ENCODE peak calls at places on chromosomes 16 and 17, in eight cellular contexts. One of them, this sample, is unnamed.

GRCh38 chr17:35605753-35606152 is 18.6 kb downstream of the AP2B1 start:
- DNase-seq in upper lobe of right lung: no peak
- DNase-seq in left ventricle myocardium inferior: no peak
- DNase-seq in GM12864: no peak
- DNase-seq in retinal pigment epithelial cell: no peak
- DNase-seq in A549: no peak
- DNase-seq in mesendoderm: no peak
- DNase-seq in lower lobe of right lung: no peak
- DNase-seq in this sample: no peak

GRCh38 chr17:29982991-29983390 is 41.6 kb downstream of the EFCAB5 start:
- DNase-seq in left ventricle myocardium inferior: no peak
- DNase-seq in A549: no peak
- DNase-seq in GM12864: no peak
- DNase-seq in retinal pigment epithelial cell: no peak
- DNase-seq in upper lobe of right lung: no peak
- DNase-seq in mesendoderm: no peak
- DNase-seq in lower lobe of right lung: no peak
- DNase-seq in this sample: no peak

GRCh38 chr17:2883544-2884203 is 87.4 kb downstream of the RAP1GAP2 start:
- DNase-seq in mesendoderm: peak
- DNase-seq in upper lobe of right lung: no peak
- DNase-seq in retinal pigment epithelial cell: no peak
- DNase-seq in left ventricle myocardium inferior: peak
- DNase-seq in A549: peak
- DNase-seq in lower lobe of right lung: no peak
- DNase-seq in GM12864: no peak
- DNase-seq in this sample: no peak

GRCh38 chr16:47113130-47113529 is 30.6 kb downstream of the NETO2 start:
- DNase-seq in lower lobe of right lung: no peak
- DNase-seq in upper lobe of right lung: no peak
- DNase-seq in left ventricle myocardium inferior: no peak
- DNase-seq in GM12864: no peak
- DNase-seq in A549: no peak
- DNase-seq in mesendoderm: no peak
- DNase-seq in retinal pigment epithelial cell: no peak
- DNase-seq in this sample: no peak

GRCh38 chr17:80761421-80761871 is 216.8 kb downstream of the RPTOR start:
- DNase-seq in lower lobe of right lung: no peak
- DNase-seq in GM12864: no peak
- DNase-seq in A549: peak
- DNase-seq in left ventricle myocardium inferior: no peak
- DNase-seq in retinal pigment epithelial cell: no peak
- DNase-seq in upper lobe of right lung: no peak
- DNase-seq in mesendoderm: no peak
- DNase-seq in this sample: peak

GRCh38 chr17:50272711-50273653 is 1.3 kb upstream of the TMEM92 start:
- DNase-seq in upper lobe of right lung: peak
- DNase-seq in lower lobe of right lung: peak
- DNase-seq in GM12864: no peak
- DNase-seq in left ventricle myocardium inferior: peak
- DNase-seq in retinal pigment epithelial cell: no peak
- DNase-seq in mesendoderm: peak
- DNase-seq in A549: peak
- DNase-seq in this sample: no peak

GRCh38 chr17:36703860-36704266 is 102.5 kb downstream of the MRM1 start:
- DNase-seq in A549: peak
- DNase-seq in GM12864: no peak
- DNase-seq in mesendoderm: peak
- DNase-seq in lower lobe of right lung: peak
- DNase-seq in upper lobe of right lung: peak
- DNase-seq in left ventricle myocardium inferior: peak
- DNase-seq in retinal pigment epithelial cell: no peak
- DNase-seq in this sample: no peak

GRCh38 chr17:41456206-41456605 is 11.0 kb downstream of the KRT32 start:
- DNase-seq in mesendoderm: peak
- DNase-seq in GM12864: no peak
- DNase-seq in left ventricle myocardium inferior: no peak
- DNase-seq in upper lobe of right lung: no peak
- DNase-seq in A549: no peak
- DNase-seq in retinal pigment epithelial cell: no peak
- DNase-seq in lower lobe of right lung: no peak
- DNase-seq in this sample: no peak

GRCh38 chr16:16982614-16983013 is 488.1 kb downstream of the XYLT1 start:
- DNase-seq in left ventricle myocardium inferior: no peak
- DNase-seq in GM12864: no peak
- DNase-seq in lower lobe of right lung: no peak
- DNase-seq in A549: no peak
- DNase-seq in upper lobe of right lung: no peak
- DNase-seq in mesendoderm: no peak
- DNase-seq in retinal pigment epithelial cell: no peak
- DNase-seq in this sample: no peak

GRCh38 chr16:10862432-10862831 is 14.6 kb upstream of the CIITA start:
- DNase-seq in lower lobe of right lung: peak
- DNase-seq in mesendoderm: no peak
- DNase-seq in upper lobe of right lung: peak
- DNase-seq in GM12864: no peak
- DNase-seq in A549: no peak
- DNase-seq in retinal pigment epithelial cell: peak
- DNase-seq in left ventricle myocardium inferior: no peak
- DNase-seq in this sample: peak

GRCh38 chr16:67969286-67970039 is 1.0 kb upstream of the SLC12A4 start:
- DNase-seq in upper lobe of right lung: no peak
- DNase-seq in A549: no peak
- DNase-seq in left ventricle myocardium inferior: no peak
- DNase-seq in GM12864: no peak
- DNase-seq in retinal pigment epithelial cell: no peak
- DNase-seq in lower lobe of right lung: no peak
- DNase-seq in mesendoderm: peak
- DNase-seq in this sample: no peak

GRCh38 chr16:89293276-89294143 is 76.0 kb downstream of the ZNF778 start:
- DNase-seq in upper lobe of right lung: no peak
- DNase-seq in A549: no peak
- DNase-seq in retinal pigment epithelial cell: no peak
- DNase-seq in left ventricle myocardium inferior: no peak
- DNase-seq in lower lobe of right lung: no peak
- DNase-seq in mesendoderm: peak
- DNase-seq in GM12864: no peak
- DNase-seq in this sample: no peak

GRCh38 chr17:70261170-70261569 is 91.8 kb downstream of the KCNJ2 start:
- DNase-seq in lower lobe of right lung: no peak
- DNase-seq in A549: no peak
- DNase-seq in left ventricle myocardium inferior: no peak
- DNase-seq in mesendoderm: no peak
- DNase-seq in GM12864: no peak
- DNase-seq in upper lobe of right lung: no peak
- DNase-seq in retinal pigment epithelial cell: no peak
- DNase-seq in this sample: no peak

GRCh38 chr16:66121466-66121865 is 245.0 kb upstream of the CDH5 start:
- DNase-seq in upper lobe of right lung: no peak
- DNase-seq in left ventricle myocardium inferior: no peak
- DNase-seq in GM12864: no peak
- DNase-seq in retinal pigment epithelial cell: no peak
- DNase-seq in lower lobe of right lung: no peak
- DNase-seq in A549: no peak
- DNase-seq in mesendoderm: no peak
- DNase-seq in this sample: no peak

GRCh38 chr17:12730931-12731521 is 58.3 kb upstream of the ARHGAP44 start:
- DNase-seq in A549: peak
- DNase-seq in GM12864: no peak
- DNase-seq in mesendoderm: peak
- DNase-seq in upper lobe of right lung: peak
- DNase-seq in left ventricle myocardium inferior: peak
- DNase-seq in retinal pigment epithelial cell: no peak
- DNase-seq in lower lobe of right lung: peak
- DNase-seq in this sample: no peak

GRCh38 chr17:45578516-45579455 is 88.3 kb upstream of the PLEKHM1 start:
- DNase-seq in left ventricle myocardium inferior: no peak
- DNase-seq in retinal pigment epithelial cell: no peak
- DNase-seq in upper lobe of right lung: no peak
- DNase-seq in GM12864: no peak
- DNase-seq in lower lobe of right lung: no peak
- DNase-seq in mesendoderm: no peak
- DNase-seq in A549: no peak
- DNase-seq in this sample: no peak

GRCh38 chr17:45580914-45581313 is 90.4 kb upstream of the PLEKHM1 start:
- DNase-seq in left ventricle myocardium inferior: no peak
- DNase-seq in retinal pigment epithelial cell: no peak
- DNase-seq in GM12864: no peak
- DNase-seq in mesendoderm: no peak
- DNase-seq in A549: no peak
- DNase-seq in lower lobe of right lung: no peak
- DNase-seq in upper lobe of right lung: no peak
- DNase-seq in this sample: no peak

GRCh38 chr17:45579529-45580495 is 89.3 kb upstream of the PLEKHM1 start:
- DNase-seq in lower lobe of right lung: no peak
- DNase-seq in retinal pigment epithelial cell: no peak
- DNase-seq in mesendoderm: peak
- DNase-seq in upper lobe of right lung: no peak
- DNase-seq in A549: no peak
- DNase-seq in left ventricle myocardium inferior: no peak
- DNase-seq in GM12864: no peak
- DNase-seq in this sample: no peak

GRCh38 chr17:45575126-45575885 is 84.8 kb upstream of the PLEKHM1 start:
- DNase-seq in retinal pigment epithelial cell: no peak
- DNase-seq in upper lobe of right lung: no peak
- DNase-seq in lower lobe of right lung: no peak
- DNase-seq in GM12864: no peak
- DNase-seq in A549: no peak
- DNase-seq in mesendoderm: no peak
- DNase-seq in left ventricle myocardium inferior: no peak
- DNase-seq in this sample: no peak

GRCh38 chr17:45577571-45578279 is 87.2 kb upstream of the PLEKHM1 start:
- DNase-seq in A549: no peak
- DNase-seq in retinal pigment epithelial cell: no peak
- DNase-seq in left ventricle myocardium inferior: no peak
- DNase-seq in lower lobe of right lung: no peak
- DNase-seq in GM12864: no peak
- DNase-seq in upper lobe of right lung: no peak
- DNase-seq in mesendoderm: no peak
- DNase-seq in this sample: no peak
- H3K4me3 ChIP-seq in A549: no peak
- H3K4me3 ChIP-seq in retinal pigment epithelial cell: no peak
- H3K4me3 ChIP-seq in left ventricle myocardium inferior: no peak
- H3K4me3 ChIP-seq in lower lobe of right lung: no peak
- H3K4me3 ChIP-seq in GM12864: no peak
- H3K4me3 ChIP-seq in upper lobe of right lung: no peak
- H3K4me3 ChIP-seq in mesendoderm: no peak
- H3K4me3 ChIP-seq in this sample: no peak

GRCh38 chr17:79742589-79742918 is 11.8 kb downstream of the ENPP7 start:
- DNase-seq in retinal pigment epithelial cell: no peak
- DNase-seq in mesendoderm: no peak
- DNase-seq in GM12864: no peak
- DNase-seq in A549: no peak
- DNase-seq in left ventricle myocardium inferior: no peak
- DNase-seq in upper lobe of right lung: no peak
- DNase-seq in lower lobe of right lung: no peak
- DNase-seq in this sample: no peak
- H3K4me3 ChIP-seq in retinal pigment epithelial cell: no peak
- H3K4me3 ChIP-seq in mesendoderm: no peak
- H3K4me3 ChIP-seq in GM12864: no peak
- H3K4me3 ChIP-seq in A549: no peak
- H3K4me3 ChIP-seq in left ventricle myocardium inferior: no peak
- H3K4me3 ChIP-seq in upper lobe of right lung: no peak
- H3K4me3 ChIP-seq in lower lobe of right lung: no peak
- H3K4me3 ChIP-seq in this sample: no peak

GRCh38 chr17:48908853-48909394 is 717 bp downstream of the UBE2Z start:
- DNase-seq in left ventricle myocardium inferior: peak
- DNase-seq in mesendoderm: peak
- DNase-seq in GM12864: peak
- DNase-seq in lower lobe of right lung: peak
- DNase-seq in upper lobe of right lung: peak
- DNase-seq in A549: peak
- DNase-seq in retinal pigment epithelial cell: peak
- DNase-seq in this sample: no peak

GRCh38 chr17:48907713-48908046 is 527 bp upstream of the UBE2Z start:
- DNase-seq in lower lobe of right lung: no peak
- DNase-seq in A549: no peak
- DNase-seq in upper lobe of right lung: no peak
- DNase-seq in GM12864: no peak
- DNase-seq in mesendoderm: peak
- DNase-seq in retinal pigment epithelial cell: peak
- DNase-seq in left ventricle myocardium inferior: no peak
- DNase-seq in this sample: no peak

GRCh38 chr17:48908047-48908843 is at the start of gene UBE2Z:
- DNase-seq in A549: peak
- DNase-seq in lower lobe of right lung: peak
- DNase-seq in left ventricle myocardium inferior: peak
- DNase-seq in GM12864: peak
- DNase-seq in retinal pigment epithelial cell: peak
- DNase-seq in upper lobe of right lung: peak
- DNase-seq in mesendoderm: peak
- DNase-seq in this sample: no peak

GRCh38 chr17:48910370-48910769 is 2.2 kb downstream of the UBE2Z start:
- DNase-seq in mesendoderm: no peak
- DNase-seq in upper lobe of right lung: no peak
- DNase-seq in left ventricle myocardium inferior: no peak
- DNase-seq in A549: no peak
- DNase-seq in GM12864: no peak
- DNase-seq in retinal pigment epithelial cell: no peak
- DNase-seq in lower lobe of right lung: no peak
- DNase-seq in this sample: no peak

DNA sequence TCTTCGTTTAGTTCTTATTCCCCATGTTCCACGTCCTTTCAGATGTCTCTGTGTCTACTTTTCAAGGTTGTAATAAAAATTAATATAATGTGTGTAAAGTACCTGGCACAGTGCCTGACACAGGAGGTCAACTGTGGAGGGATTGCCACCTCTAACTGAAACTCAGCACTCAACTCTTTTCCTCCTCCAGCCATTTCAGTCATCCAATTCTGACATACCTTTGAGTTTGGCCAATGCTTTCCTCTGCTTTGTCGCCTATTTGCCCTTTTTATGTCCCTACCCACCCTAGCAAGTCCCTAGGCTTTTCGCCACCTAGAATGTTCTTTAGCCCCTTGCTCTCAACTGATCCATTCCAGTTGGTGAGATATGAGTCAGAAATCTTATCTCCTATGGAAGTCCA is 1.6 kb downstream of the UBE2Z start:
- DNase-seq in left ventricle myocardium inferior: no peak
- DNase-seq in GM12864: no peak
- DNase-seq in retinal pigment epithelial cell: no peak
- DNase-seq in lower lobe of right lung: no peak
- DNase-seq in upper lobe of right lung: no peak
- DNase-seq in mesendoderm: no peak
- DNase-seq in A549: no peak
- DNase-seq in this sample: no peak
- H3K4me3 ChIP-seq in left ventricle myocardium inferior: peak
- H3K4me3 ChIP-seq in GM12864: peak
- H3K4me3 ChIP-seq in retinal pigment epithelial cell: peak
- H3K4me3 ChIP-seq in lower lobe of right lung: peak
- H3K4me3 ChIP-seq in upper lobe of right lung: peak
- H3K4me3 ChIP-seq in mesendoderm: peak
- H3K4me3 ChIP-seq in A549: peak
- H3K4me3 ChIP-seq in this sample: peak

DNA sequence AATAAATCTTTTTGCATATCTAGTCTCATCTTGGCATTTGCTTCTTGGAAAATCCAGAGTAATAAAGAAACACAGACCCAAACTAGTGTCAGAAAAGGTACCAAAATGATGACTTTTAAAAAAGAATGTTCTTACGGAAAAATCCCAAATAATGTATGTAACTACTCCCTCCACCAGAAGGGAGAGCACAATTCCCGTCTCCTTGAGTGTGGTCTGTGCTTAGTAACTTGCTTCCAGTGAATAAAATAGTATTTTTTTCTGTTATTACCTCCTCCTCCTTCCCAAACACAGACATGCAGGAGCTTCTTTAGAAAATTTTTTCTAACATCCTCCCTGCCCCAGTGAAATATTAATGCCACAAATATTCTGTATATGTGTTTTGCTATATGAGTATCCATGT is 358.1 kb downstream of the ZFHX3 start:
- DNase-seq in A549: no peak
- DNase-seq in mesendoderm: no peak
- DNase-seq in left ventricle myocardium inferior: no peak
- DNase-seq in upper lobe of right lung: no peak
- DNase-seq in lower lobe of right lung: no peak
- DNase-seq in retinal pigment epithelial cell: no peak
- DNase-seq in GM12864: no peak
- DNase-seq in this sample: no peak
- H3K4me3 ChIP-seq in A549: no peak
- H3K4me3 ChIP-seq in mesendoderm: no peak
- H3K4me3 ChIP-seq in left ventricle myocardium inferior: no peak
- H3K4me3 ChIP-seq in upper lobe of right lung: no peak
- H3K4me3 ChIP-seq in lower lobe of right lung: no peak
- H3K4me3 ChIP-seq in retinal pigment epithelial cell: no peak
- H3K4me3 ChIP-seq in GM12864: no peak
- H3K4me3 ChIP-seq in this sample: no peak

This sample was measured in epithelial cell of proximal tubule.